ENCODE peak calls at places on chromosomes 7 and 10, in ten cellular contexts. G is CD4-positive, CD25-positive, alpha-beta regulatory T cell; R is skeletal muscle cell; I is effector memory CD4-positive, alpha-beta T cell; H is stomach; W is colonic mucosa; T is mesendoderm; M is CD8-positive, alpha-beta memory T cell; D is PC-9; C is Karpas-422. L is an unnamed sample.

GRCh38 chr7:4772306-4772705 is 3.1 kb upstream of the AP5Z1 start:
- DNase-seq in G (no peak), R (no peak), I (no peak), H (no peak), W (no peak), T (no peak), M (no peak), D (no peak), C (no peak), L (no peak)

GRCh38 chr7:94414481-94414880 is 19.8 kb downstream of the COL1A2 start:
- DNase-seq in G (no peak), R (no peak), I (no peak), H (no peak), W (no peak), T (no peak), M (no peak), D (no peak), C (no peak), L (no peak)

GRCh38 chr7:44240983-44241510 is 40.3 kb downstream of the YKT6 start:
- DNase-seq in G (peak; percentile 78), R (peak; percentile 38), I (peak; percentile 23), H (peak; percentile 75), W (peak; percentile 72), T (peak; percentile 88), M (peak; percentile 38), D (peak; percentile 82), C (peak; percentile 88), L (peak; percentile 27)

GRCh38 chr7:33880787-33881186 is 24.6 kb upstream of the BMPER start:
- DNase-seq in G (no peak), R (no peak), I (no peak), H (no peak), W (no peak), T (peak; percentile 35), M (no peak), D (no peak), C (no peak), L (no peak)

GRCh38 chr10:16952010-16952550 is 134.9 kb upstream of the RSU1 start:
- DNase-seq in G (no peak), R (no peak), I (no peak), H (no peak), W (no peak), T (peak; percentile 8), M (no peak), D (no peak), C (no peak), L (no peak)

GRCh38 chr10:23834096-23834495 is 374.8 kb upstream of the KIAA1217 start:
- DNase-seq in G (no peak), R (no peak), I (no peak), H (no peak), W (no peak), T (no peak), M (no peak), D (no peak), C (no peak), L (no peak)

GRCh38 chr10:71783917-71784678 is 10.8 kb upstream of the VSIR start:
- DNase-seq in G (no peak), R (no peak), I (no peak), H (no peak), W (no peak), T (no peak), M (no peak), D (no peak), C (no peak), L (no peak)

GRCh38 chr7:143492043-143492471 is 14.4 kb downstream of the TAS2R41 start:
- DNase-seq in G (no peak), R (peak; percentile 64), I (no peak), H (no peak), W (no peak), T (peak; percentile 91), M (no peak), D (no peak), C (no peak), L (no peak)

GRCh38 chr7:68280931-68281330 is 1284.3 kb downstream of the TYW1 start:
- DNase-seq in G (no peak), R (no peak), I (no peak), H (no peak), W (no peak), T (no peak), M (no peak), D (no peak), C (no peak), L (no peak)

GRCh38 chr7:30679664-30680063 is 2.6 kb downstream of the CRHR2 start:
- DNase-seq in G (no peak), R (no peak), I (no peak), H (no peak), W (no peak), T (no peak), M (no peak), D (no peak), C (no peak), L (no peak)

GRCh38 chr10:63573068-63573697 is 52.0 kb downstream of the REEP3 start:
- DNase-seq in G (peak; percentile 81), R (no peak), I (no peak), H (no peak), W (no peak), T (no peak), M (no peak), D (no peak), C (no peak), L (no peak)

GRCh38 chr7:78367280-78367773 is 568.8 kb downstream of the PHTF2 start:
- DNase-seq in G (no peak), R (no peak), I (no peak), H (no peak), W (no peak), T (no peak), M (no peak), D (no peak), C (no peak), L (no peak)

DNA sequence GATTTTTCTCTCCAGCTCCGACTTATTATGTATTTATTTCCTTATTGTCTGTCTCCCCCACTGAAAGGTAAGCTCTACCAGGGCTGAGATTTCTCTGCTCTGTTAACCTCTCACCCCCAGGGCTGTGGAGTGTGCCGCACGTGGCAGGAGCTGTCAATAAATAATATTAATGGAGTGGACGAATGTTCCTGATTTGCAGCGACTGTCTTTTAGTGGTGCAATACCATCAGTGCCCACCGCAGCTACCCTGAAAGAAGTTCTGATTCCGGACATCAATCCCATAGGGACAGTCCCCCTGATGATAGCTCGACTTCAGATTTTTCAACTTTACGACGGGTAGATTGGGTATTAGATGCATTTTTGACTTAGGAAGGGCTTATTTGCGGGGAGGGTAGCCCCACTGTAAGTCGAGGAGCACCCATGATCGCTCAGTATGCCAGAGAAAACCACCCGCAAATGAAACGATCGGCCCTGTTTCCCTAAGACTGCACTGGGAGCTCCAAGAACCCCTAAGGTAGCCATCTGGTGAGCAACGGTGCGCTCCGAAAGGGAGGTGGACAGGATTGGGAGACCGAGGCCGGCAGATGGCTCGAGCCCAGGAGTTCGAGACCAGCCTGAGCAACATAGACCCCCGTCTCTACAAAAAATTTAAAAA is 986 bp upstream of the PPP2R2D start:
- DNase-seq in G (no peak), R (no peak), I (no peak), H (no peak), W (no peak), T (peak; percentile 29), M (no peak), D (no peak), C (peak; percentile 55), L (no peak)
- H3K4me3 ChIP-seq in G (peak overlapping the region; percentile 29), R (peak overlapping the region; percentile 83), I (peak overlapping the region; percentile 67), H (peak overlapping the region; percentile 87), W (peak overlapping the region; percentile 91), T (peak overlapping the region; percentile 44), M (peak overlapping the region; percentile 61), D (peak overlapping the region; percentile 71), C (peak overlapping the region; percentile 70), L (peak overlapping the region; percentile 81)

GRCh38 chr10:101355307-101355706 is 1.3 kb downstream of the BTRC start:
- DNase-seq in G (no peak), R (no peak), I (no peak), H (no peak), W (no peak), T (no peak), M (no peak), D (no peak), C (no peak), L (no peak)
- H3K4me3 ChIP-seq in G (peak overlapping the region; percentile 87), R (peak overlapping the region; percentile 72), I (no peak overlapping the region), H (peak overlapping the region; percentile 95), W (no peak overlapping the region), T (no peak overlapping the region), M (no peak overlapping the region), D (peak overlapping the region; percentile 86), C (peak overlapping the region; percentile 72), L (no peak overlapping the region)

GRCh38 chr7:99499713-99500636 is at the start of gene ZNF394:
- DNase-seq in G (peak; percentile 96), R (peak; percentile 76), I (peak; percentile 84), H (peak; percentile 90), W (peak; percentile 96), T (peak; percentile 97), M (peak; percentile 83), D (peak; percentile 88), C (peak; percentile 96), L (peak; percentile 84)

GRCh38 chr7:99505324-99505662 is 831 bp downstream of the ZKSCAN5 start:
- DNase-seq in G (no peak), R (no peak), I (no peak), H (no peak), W (no peak), T (no peak), M (no peak), D (no peak), C (no peak), L (no peak)

GRCh38 chr7:99504603-99505323 is at the start of gene ZKSCAN5:
- DNase-seq in G (peak; percentile 97), R (peak; percentile 86), I (peak; percentile 95), H (peak; percentile 99), W (peak; percentile 99), T (peak; percentile 97), M (peak; percentile 95), D (peak; percentile 99), C (peak; percentile 98), L (peak; percentile 85)

GRCh38 chr7:99500637-99501009 is 542 bp upstream of the ZNF394 start:
- DNase-seq in G (no peak), R (no peak), I (no peak), H (no peak), W (no peak), T (no peak), M (no peak), D (no peak), C (no peak), L (no peak)

GRCh38 chr7:99504281-99504602 is 220 bp upstream of the ZKSCAN5 start:
- DNase-seq in G (no peak), R (peak; percentile 91), I (no peak), H (no peak), W (no peak), T (peak; percentile 99), M (no peak), D (no peak), C (no peak), L (no peak)
- H3K4me3 ChIP-seq in G (peak overlapping the region; percentile 91), R (peak overlapping the region; percentile 89), I (peak overlapping the region; percentile 92), H (peak overlapping the region; percentile 78), W (peak overlapping the region; percentile 81), T (no peak overlapping the region), M (peak overlapping the region; percentile 94), D (peak overlapping the region; percentile 71), C (peak overlapping the region; percentile 86), L (peak overlapping the region; percentile 82)

DNA sequence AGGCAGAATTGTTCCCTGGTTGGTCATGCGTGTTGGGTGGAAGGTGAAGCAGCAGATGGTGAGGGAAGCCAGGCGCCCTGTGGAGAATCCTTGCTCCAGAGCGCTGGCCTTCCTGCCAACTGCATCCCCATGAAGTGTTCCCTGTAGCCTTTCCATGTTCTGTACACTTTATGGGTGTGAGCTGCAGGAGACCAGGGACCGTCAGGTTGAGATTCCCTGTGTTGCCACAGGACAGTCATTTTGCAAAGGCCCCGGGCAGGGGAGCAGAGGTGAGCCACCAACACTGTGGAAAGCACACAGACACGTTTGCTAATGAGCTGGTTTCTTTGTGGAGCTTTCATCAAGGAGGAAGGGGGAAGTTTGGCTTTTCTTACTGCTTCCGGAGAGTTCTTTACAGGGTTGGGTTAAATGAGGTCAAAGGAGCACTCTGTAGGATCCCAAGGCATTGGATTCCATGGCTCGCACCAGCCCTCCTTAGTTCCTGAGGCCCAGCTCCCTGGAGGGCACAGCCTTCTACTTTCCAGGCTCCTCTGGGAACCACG is 32.1 kb downstream of the TSPAN14 start:
- DNase-seq in G (no peak), R (no peak), I (no peak), H (peak; percentile 24), W (no peak), T (no peak), M (no peak), D (no peak), C (no peak), L (no peak)
- H3K4me3 ChIP-seq in G (peak overlapping the region; percentile 77), R (no peak overlapping the region), I (peak overlapping the region; percentile 45), H (no peak overlapping the region), W (no peak overlapping the region), T (no peak overlapping the region), M (peak overlapping the region; percentile 16), D (no peak overlapping the region), C (no peak overlapping the region), L (no peak overlapping the region)